ENCODE peak calls at places on chromosome 6, in four cellular contexts. Q, R, U and E are unnamed samples.

GRCh38 chr6:137764464-137764863 is 102.6 kb upstream of the TNFAIP3 start:
- DNase-seq in Q (peak; percentile 77), R (no peak), U (no peak), E (peak; percentile 85)

GRCh38 chr6:15061176-15061575 is 184.7 kb upstream of the JARID2 start:
- DNase-seq in Q (no peak), R (no peak), U (no peak), E (no peak)

GRCh38 chr6:138287144-138287955 is 69.1 kb upstream of the PBOV1 start:
- DNase-seq in Q (no peak), R (no peak), U (peak; percentile 58), E (no peak)

GRCh38 chr6:140370949-140371348 is 996.5 kb upstream of the CITED2 start:
- DNase-seq in Q (peak; percentile 14), R (no peak), U (no peak), E (no peak)

GRCh38 chr6:170296746-170297576 is 6.1 kb upstream of the DLL1 start:
- DNase-seq in Q (no peak), R (no peak), U (no peak), E (no peak)

GRCh38 chr6:158487495-158487894 is 72.4 kb upstream of the TMEM181 start:
- DNase-seq in Q (peak; percentile 22), R (no peak), U (no peak), E (peak; percentile 14)

GRCh38 chr6:88780714-88781389 is 182.6 kb downstream of the RNGTT start:
- DNase-seq in Q (peak; percentile 70), R (no peak), U (peak; percentile 60), E (peak; percentile 79)

GRCh38 chr6:169172435-169172834 is 81.2 kb downstream of the THBS2 start:
- DNase-seq in Q (peak; percentile 90), R (peak; percentile 89), U (no peak), E (peak; percentile 98)

GRCh38 chr6:130869681-130870080 is 42.5 kb downstream of the SMLR1 start:
- DNase-seq in Q (no peak), R (no peak), U (no peak), E (no peak)

GRCh38 chr6:135159531-135159930 is 21.6 kb upstream of the MYB start:
- DNase-seq in Q (no peak), R (no peak), U (no peak), E (no peak)

GRCh38 chr6:161407115-161407514 is 133.3 kb upstream of the AGPAT4 start:
- DNase-seq in Q (no peak), R (no peak), U (no peak), E (no peak)

GRCh38 chr6:116482780-116483179 is 21.6 kb downstream of the CALHM6 start:
- DNase-seq in Q (no peak), R (no peak), U (no peak), E (no peak)

GRCh38 chr6:21873562-21873961 is 280.0 kb downstream of the SOX4 start:
- DNase-seq in Q (peak; percentile 85), R (peak; percentile 84), U (no peak), E (peak; percentile 70)

GRCh38 chr6:7051780-7052440 is 55.9 kb upstream of the RREB1 start:
- DNase-seq in Q (no peak), R (no peak), U (no peak), E (peak; percentile 56)

GRCh38 chr6:84867521-84867920 is 103.1 kb upstream of the TBX18 start:
- DNase-seq in Q (peak; percentile 68), R (no peak), U (no peak), E (peak; percentile 91)

GRCh38 chr6:16583151-16583762 is 178.0 kb downstream of the ATXN1 start:
- DNase-seq in Q (no peak), R (no peak), U (no peak), E (no peak)

GRCh38 chr6:33967266-33967767 is 163.5 kb upstream of the MLN start:
- DNase-seq in Q (no peak), R (no peak), U (no peak), E (no peak)

GRCh38 chr6:89682991-89683390 is 44.4 kb upstream of the LYRM2 start:
- DNase-seq in Q (no peak), R (no peak), U (no peak), E (no peak)

GRCh38 chr6:125310994-125311649 is 9.4 kb upstream of the HDDC2 start:
- DNase-seq in Q (peak; percentile 63), R (no peak), U (peak; percentile 68), E (peak; percentile 38)

DNA sequence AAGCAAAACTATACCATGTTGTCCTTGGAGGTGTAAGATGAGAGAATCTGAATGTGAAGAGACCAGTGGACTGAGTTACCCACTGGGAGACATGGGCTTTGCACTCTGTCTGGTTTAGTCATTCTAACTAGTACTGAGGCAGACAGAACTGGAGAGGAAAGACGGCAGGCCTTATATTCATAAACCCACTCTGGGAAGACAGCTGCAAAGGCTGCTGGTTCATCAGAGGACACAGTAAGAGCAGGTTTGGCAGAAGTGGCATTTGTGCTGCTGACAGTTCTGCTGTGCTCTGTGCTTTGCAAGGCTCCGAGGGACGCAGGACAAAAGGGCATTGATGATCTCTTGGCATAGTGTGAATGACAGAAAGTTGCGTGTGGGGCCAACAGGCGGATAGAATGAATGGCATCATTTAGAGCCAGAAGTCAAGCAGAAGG is 142.3 kb upstream of the TENT5A start:
- DNase-seq in Q (peak; percentile 23), R (peak; percentile 66), U (peak; percentile 67), E (peak; percentile 26)
- H3K4me3 ChIP-seq in Q (peak overlapping the region; percentile 34), R (no peak overlapping the region), U (no peak overlapping the region), E (no peak overlapping the region)

GRCh38 chr6:43451939-43452338 is 3.4 kb downstream of the DLK2 start:
- DNase-seq in Q (no peak), R (no peak), U (no peak), E (no peak)
- TF ChIP-seq CTCF in Q (no peak), R (no peak), U (no peak), E (no peak)

DNA sequence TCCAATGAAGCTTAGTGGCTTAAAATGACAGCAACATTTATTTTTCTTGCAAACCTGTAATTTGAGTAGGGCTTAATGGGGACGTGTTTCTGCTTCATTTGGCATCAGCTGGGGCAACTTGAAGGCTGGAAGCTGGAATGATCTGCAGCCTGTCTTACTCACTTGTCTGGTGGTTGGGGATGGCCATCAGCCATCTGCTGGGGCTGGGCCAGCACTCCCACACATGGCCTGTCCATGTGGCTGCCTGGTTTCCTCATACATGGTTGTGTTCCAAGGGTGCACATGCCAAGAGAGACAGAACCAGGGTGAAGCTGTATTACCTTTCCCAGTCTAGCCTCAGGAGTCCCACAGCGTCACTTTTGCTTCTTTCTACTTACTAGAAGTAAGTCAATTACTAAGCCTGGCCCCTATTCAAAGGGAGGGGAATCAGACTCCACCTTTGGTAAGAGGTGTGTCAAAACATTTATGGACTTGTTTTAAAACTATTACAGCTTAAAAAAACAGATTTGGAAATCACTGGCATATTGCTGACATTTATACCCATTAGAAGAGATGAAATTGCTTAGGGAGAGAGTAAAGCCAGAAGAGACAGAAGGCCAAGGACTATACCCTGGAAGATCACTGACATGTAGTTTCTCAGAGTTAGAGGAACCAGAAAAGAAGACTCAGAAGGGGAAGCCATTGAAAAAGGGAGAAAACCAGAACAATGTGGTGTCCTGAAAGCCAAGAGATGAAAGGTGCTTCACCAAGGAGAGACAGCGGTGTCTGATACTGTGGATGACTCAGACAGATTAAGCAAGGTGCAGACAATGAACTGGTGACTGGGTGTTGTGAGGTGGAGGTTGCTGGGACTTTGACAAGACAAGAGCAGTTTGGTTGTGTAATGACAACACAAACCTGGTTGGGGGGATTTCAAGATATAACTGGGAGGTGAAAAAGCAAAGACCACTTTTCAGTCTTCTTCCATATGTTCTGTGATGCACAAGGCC is 345.2 kb downstream of the GJA1 start:
- DNase-seq in Q (peak; percentile 98), R (peak; percentile 81), U (no peak), E (peak; percentile 97)
- H3K4me3 ChIP-seq in Q (no peak overlapping the region), R (no peak overlapping the region), U (no peak overlapping the region), E (no peak overlapping the region)

GRCh38 chr6:38337819-38338465 is 301.8 kb downstream of the BTBD9 start:
- DNase-seq in Q (peak; percentile 90), R (no peak), U (peak; percentile 33), E (peak; percentile 92)
- TF ChIP-seq CTCF in Q (peak; percentile 55), R (no peak), U (no peak), E (peak; percentile 33)

GRCh38 chr6:131917318-131917717 is 33.9 kb downstream of the CCN2 start:
- DNase-seq in Q (peak; percentile 68), R (no peak), U (no peak), E (no peak)
- H3K4me3 ChIP-seq in Q (no peak overlapping the region), R (no peak overlapping the region), U (no peak overlapping the region), E (no peak overlapping the region)

GRCh38 chr6:154782245-154782644 is 49.0 kb downstream of the SCAF8 start:
- DNase-seq in Q (no peak), R (no peak), U (no peak), E (no peak)
- TF ChIP-seq CTCF in Q (no peak), R (no peak), U (no peak), E (no peak)

DNA sequence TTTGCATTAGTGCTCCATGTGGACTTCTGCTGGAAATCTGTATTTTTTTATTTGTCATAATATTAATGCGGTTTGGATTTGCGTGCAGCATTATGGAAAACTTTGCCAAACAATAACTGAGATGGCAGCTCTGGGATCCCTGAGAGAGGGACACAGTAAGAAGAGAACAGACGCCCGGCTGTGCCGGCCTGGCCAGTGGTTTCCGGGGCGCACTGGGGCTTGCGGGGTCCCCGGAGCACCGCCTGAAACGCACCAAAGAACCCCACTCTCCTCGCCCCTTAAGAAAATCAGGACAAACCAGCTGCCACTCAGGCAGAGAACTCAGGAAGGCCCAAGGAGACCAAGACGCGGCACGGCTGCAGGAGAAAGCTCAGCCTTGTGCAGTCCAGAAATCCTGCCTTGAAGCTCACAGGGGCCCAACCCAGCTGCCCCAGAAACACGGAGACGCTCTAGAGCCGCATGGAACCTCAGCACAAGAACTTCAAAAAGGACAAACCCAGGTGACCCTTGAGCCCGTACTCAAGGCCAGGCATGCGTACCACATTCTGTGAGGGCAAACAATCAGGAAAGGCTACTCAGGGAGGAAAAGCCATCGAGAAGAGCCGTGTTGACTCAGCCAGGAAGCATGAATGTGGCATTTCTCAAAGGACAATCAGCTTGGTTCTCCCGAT is 226.5 kb upstream of the CDYL start:
- DNase-seq in Q (no peak), R (no peak), U (peak; percentile 27), E (no peak)
- H3K4me3 ChIP-seq in Q (no peak overlapping the region), R (no peak overlapping the region), U (no peak overlapping the region), E (no peak overlapping the region)

DNA sequence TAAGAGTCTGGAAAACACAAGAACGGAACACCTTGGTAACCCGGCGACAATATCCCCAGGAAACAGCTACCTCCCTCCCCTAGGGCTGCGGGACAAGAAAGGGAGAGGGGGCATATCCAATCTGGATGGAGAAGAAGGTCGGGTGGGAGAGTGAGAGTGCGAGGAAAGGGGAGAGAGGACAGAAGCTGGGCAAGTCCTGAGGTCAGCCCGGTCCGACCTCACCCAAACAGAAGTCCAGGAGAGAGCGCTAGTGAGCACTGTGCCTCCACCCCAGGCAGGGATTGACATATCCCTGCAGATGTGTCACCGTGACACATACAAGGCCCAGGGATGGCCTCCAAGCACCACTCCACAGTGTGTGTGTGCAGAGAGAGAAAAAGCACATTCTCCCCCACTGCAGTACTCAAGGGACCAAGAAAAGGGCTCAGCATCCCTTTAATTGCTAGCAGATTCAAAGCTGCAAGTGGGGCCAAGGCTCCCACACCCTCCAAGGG is 3.3 kb downstream of the PXDC1 start:
- DNase-seq in Q (peak; percentile 91), R (peak; percentile 89), U (peak; percentile 85), E (peak; percentile 95)
- TF ChIP-seq CTCF in Q (peak; percentile 78), R (peak; percentile 28), U (peak; percentile 98), E (peak; percentile 77)